ENCODE peak calls at places on chromosomes 2 and 18, in eight cellular contexts. One of them, this sample, is unnamed.

GRCh38 chr2:207953354-207953753 is 72.0 kb downstream of the PLEKHM3 start:
- DNase-seq in naive thymus-derived CD4-positive, alpha-beta T cell: no peak
- DNase-seq in tibial nerve: no peak
- DNase-seq in cardiac muscle cell: no peak
- DNase-seq in colonic mucosa: no peak
- DNase-seq in endodermal cell: no peak
- DNase-seq in neuronal stem cell: no peak
- DNase-seq in heart left ventricle: no peak
- DNase-seq in this sample: no peak

GRCh38 chr2:74119324-74119723 is 28.4 kb downstream of the BOLA3 start:
- DNase-seq in naive thymus-derived CD4-positive, alpha-beta T cell: no peak
- DNase-seq in tibial nerve: no peak
- DNase-seq in cardiac muscle cell: no peak
- DNase-seq in colonic mucosa: no peak
- DNase-seq in endodermal cell: no peak
- DNase-seq in neuronal stem cell: no peak
- DNase-seq in heart left ventricle: no peak
- DNase-seq in this sample: no peak

GRCh38 chr2:25273985-25274550 is 67.7 kb downstream of the DNMT3A start:
- DNase-seq in naive thymus-derived CD4-positive, alpha-beta T cell: peak; percentile 42
- DNase-seq in tibial nerve: no peak
- DNase-seq in cardiac muscle cell: no peak
- DNase-seq in colonic mucosa: no peak
- DNase-seq in endodermal cell: no peak
- DNase-seq in neuronal stem cell: no peak
- DNase-seq in heart left ventricle: no peak
- DNase-seq in this sample: no peak

GRCh38 chr18:77807650-77808049 is 558.0 kb downstream of the GALR1 start:
- DNase-seq in naive thymus-derived CD4-positive, alpha-beta T cell: no peak
- DNase-seq in tibial nerve: no peak
- DNase-seq in cardiac muscle cell: no peak
- DNase-seq in colonic mucosa: no peak
- DNase-seq in endodermal cell: no peak
- DNase-seq in neuronal stem cell: no peak
- DNase-seq in heart left ventricle: no peak
- DNase-seq in this sample: no peak

GRCh38 chr18:9792565-9793226 is 84.6 kb downstream of the RAB31 start:
- DNase-seq in naive thymus-derived CD4-positive, alpha-beta T cell: no peak
- DNase-seq in tibial nerve: no peak
- DNase-seq in cardiac muscle cell: no peak
- DNase-seq in colonic mucosa: no peak
- DNase-seq in endodermal cell: peak; percentile 90
- DNase-seq in neuronal stem cell: no peak
- DNase-seq in heart left ventricle: no peak
- DNase-seq in this sample: no peak

GRCh38 chr2:84963692-84964405 is 7.1 kb upstream of the KCMF1 start:
- DNase-seq in naive thymus-derived CD4-positive, alpha-beta T cell: no peak
- DNase-seq in tibial nerve: no peak
- DNase-seq in cardiac muscle cell: no peak
- DNase-seq in colonic mucosa: no peak
- DNase-seq in endodermal cell: no peak
- DNase-seq in neuronal stem cell: no peak
- DNase-seq in heart left ventricle: no peak
- DNase-seq in this sample: no peak

GRCh38 chr2:23250371-23250770 is 134.6 kb upstream of the KLHL29 start:
- DNase-seq in naive thymus-derived CD4-positive, alpha-beta T cell: no peak
- DNase-seq in tibial nerve: no peak
- DNase-seq in cardiac muscle cell: no peak
- DNase-seq in colonic mucosa: no peak
- DNase-seq in endodermal cell: no peak
- DNase-seq in neuronal stem cell: no peak
- DNase-seq in heart left ventricle: no peak
- DNase-seq in this sample: no peak

GRCh38 chr2:102041351-102041750 is 49.6 kb downstream of the IL1R2 start:
- DNase-seq in naive thymus-derived CD4-positive, alpha-beta T cell: no peak
- DNase-seq in tibial nerve: peak; percentile 85
- DNase-seq in cardiac muscle cell: no peak
- DNase-seq in colonic mucosa: no peak
- DNase-seq in endodermal cell: no peak
- DNase-seq in neuronal stem cell: no peak
- DNase-seq in heart left ventricle: no peak
- DNase-seq in this sample: no peak

GRCh38 chr2:218516614-218517013 is 51.5 kb downstream of the USP37 start:
- DNase-seq in naive thymus-derived CD4-positive, alpha-beta T cell: peak; percentile 31
- DNase-seq in tibial nerve: no peak
- DNase-seq in cardiac muscle cell: no peak
- DNase-seq in colonic mucosa: no peak
- DNase-seq in endodermal cell: no peak
- DNase-seq in neuronal stem cell: no peak
- DNase-seq in heart left ventricle: no peak
- DNase-seq in this sample: no peak

GRCh38 chr18:45617284-45617683 is 2.0 kb downstream of the SLC14A2 start:
- DNase-seq in naive thymus-derived CD4-positive, alpha-beta T cell: no peak
- DNase-seq in tibial nerve: peak; percentile 83
- DNase-seq in cardiac muscle cell: no peak
- DNase-seq in colonic mucosa: peak; percentile 90
- DNase-seq in endodermal cell: no peak
- DNase-seq in neuronal stem cell: no peak
- DNase-seq in heart left ventricle: peak; percentile 62
- DNase-seq in this sample: peak; percentile 62

GRCh38 chr2:234533631-234534030 is 36.8 kb upstream of the ARL4C start:
- DNase-seq in naive thymus-derived CD4-positive, alpha-beta T cell: no peak
- DNase-seq in tibial nerve: no peak
- DNase-seq in cardiac muscle cell: no peak
- DNase-seq in colonic mucosa: no peak
- DNase-seq in endodermal cell: no peak
- DNase-seq in neuronal stem cell: no peak
- DNase-seq in heart left ventricle: no peak
- DNase-seq in this sample: no peak

GRCh38 chr2:57373530-57373929 is 673.1 kb upstream of the VRK2 start:
- DNase-seq in naive thymus-derived CD4-positive, alpha-beta T cell: no peak
- DNase-seq in tibial nerve: no peak
- DNase-seq in cardiac muscle cell: no peak
- DNase-seq in colonic mucosa: no peak
- DNase-seq in endodermal cell: no peak
- DNase-seq in neuronal stem cell: no peak
- DNase-seq in heart left ventricle: no peak
- DNase-seq in this sample: no peak

GRCh38 chr2:120108749-120109148 is 95.9 kb downstream of the EPB41L5 start:
- DNase-seq in naive thymus-derived CD4-positive, alpha-beta T cell: no peak
- DNase-seq in tibial nerve: no peak
- DNase-seq in cardiac muscle cell: no peak
- DNase-seq in colonic mucosa: no peak
- DNase-seq in endodermal cell: no peak
- DNase-seq in neuronal stem cell: no peak
- DNase-seq in heart left ventricle: no peak
- DNase-seq in this sample: no peak

GRCh38 chr2:215313219-215313656 is 1.4 kb downstream of the ATIC start:
- DNase-seq in naive thymus-derived CD4-positive, alpha-beta T cell: no peak
- DNase-seq in tibial nerve: no peak
- DNase-seq in cardiac muscle cell: no peak
- DNase-seq in colonic mucosa: no peak
- DNase-seq in endodermal cell: no peak
- DNase-seq in neuronal stem cell: no peak
- DNase-seq in heart left ventricle: no peak
- DNase-seq in this sample: no peak

GRCh38 chr2:55672630-55673029 is 21.0 kb downstream of the PNPT1 start:
- DNase-seq in naive thymus-derived CD4-positive, alpha-beta T cell: no peak
- DNase-seq in tibial nerve: no peak
- DNase-seq in cardiac muscle cell: no peak
- DNase-seq in colonic mucosa: no peak
- DNase-seq in endodermal cell: no peak
- DNase-seq in neuronal stem cell: no peak
- DNase-seq in heart left ventricle: no peak
- DNase-seq in this sample: no peak

GRCh38 chr2:42197792-42198191 is 28.6 kb downstream of the EML4 start:
- DNase-seq in naive thymus-derived CD4-positive, alpha-beta T cell: no peak
- DNase-seq in tibial nerve: no peak
- DNase-seq in cardiac muscle cell: no peak
- DNase-seq in colonic mucosa: no peak
- DNase-seq in endodermal cell: no peak
- DNase-seq in neuronal stem cell: no peak
- DNase-seq in heart left ventricle: no peak
- DNase-seq in this sample: no peak

GRCh38 chr18:9542924-9543323 is 67.6 kb downstream of the RALBP1 start:
- DNase-seq in naive thymus-derived CD4-positive, alpha-beta T cell: no peak
- DNase-seq in tibial nerve: no peak
- DNase-seq in cardiac muscle cell: no peak
- DNase-seq in colonic mucosa: no peak
- DNase-seq in endodermal cell: no peak
- DNase-seq in neuronal stem cell: no peak
- DNase-seq in heart left ventricle: no peak
- DNase-seq in this sample: no peak

GRCh38 chr2:239957681-239958181 is 67.4 kb downstream of the NDUFA10 start:
- DNase-seq in naive thymus-derived CD4-positive, alpha-beta T cell: no peak
- DNase-seq in tibial nerve: no peak
- DNase-seq in cardiac muscle cell: peak; percentile 19
- DNase-seq in colonic mucosa: no peak
- DNase-seq in endodermal cell: no peak
- DNase-seq in neuronal stem cell: no peak
- DNase-seq in heart left ventricle: no peak
- DNase-seq in this sample: no peak
- H3K36me3 ChIP-seq in naive thymus-derived CD4-positive, alpha-beta T cell: no peaks in the 10 kb centered on the region
- H3K36me3 ChIP-seq in tibial nerve: no peaks in the 10 kb centered on the region
- H3K36me3 ChIP-seq in cardiac muscle cell: no peaks in the 10 kb centered on the region
- H3K36me3 ChIP-seq in colonic mucosa: no peaks in the 10 kb centered on the region
- H3K36me3 ChIP-seq in endodermal cell: peaks cover 10% of the 10 kb centered on the region
- H3K36me3 ChIP-seq in neuronal stem cell: peaks cover 26% of the 10 kb centered on the region
- H3K36me3 ChIP-seq in heart left ventricle: peaks cover 25% of the 10 kb centered on the region
- H3K36me3 ChIP-seq in this sample: no peaks in the 10 kb centered on the region

GRCh38 chr2:105364436-105365139 is 27.2 kb downstream of the C2orf49 start:
- DNase-seq in naive thymus-derived CD4-positive, alpha-beta T cell: no peak
- DNase-seq in tibial nerve: no peak
- DNase-seq in cardiac muscle cell: no peak
- DNase-seq in colonic mucosa: no peak
- DNase-seq in endodermal cell: no peak
- DNase-seq in neuronal stem cell: no peak
- DNase-seq in heart left ventricle: no peak
- DNase-seq in this sample: no peak
- H3K36me3 ChIP-seq in naive thymus-derived CD4-positive, alpha-beta T cell: no peaks in the 10 kb centered on the region
- H3K36me3 ChIP-seq in tibial nerve: peaks cover 2% of the 10 kb centered on the region
- H3K36me3 ChIP-seq in cardiac muscle cell: peaks cover 91% of the 10 kb centered on the region
- H3K36me3 ChIP-seq in colonic mucosa: peaks cover 22% of the 10 kb centered on the region
- H3K36me3 ChIP-seq in endodermal cell: peaks cover 58% of the 10 kb centered on the region
- H3K36me3 ChIP-seq in neuronal stem cell: peaks cover 86% of the 10 kb centered on the region
- H3K36me3 ChIP-seq in heart left ventricle: peaks cover 100% of the 10 kb centered on the region
- H3K36me3 ChIP-seq in this sample: peaks cover 28% of the 10 kb centered on the region

GRCh38 chr2:15616429-15616828 is 24.8 kb downstream of the DDX1 start:
- DNase-seq in naive thymus-derived CD4-positive, alpha-beta T cell: no peak
- DNase-seq in tibial nerve: no peak
- DNase-seq in cardiac muscle cell: no peak
- DNase-seq in colonic mucosa: no peak
- DNase-seq in endodermal cell: no peak
- DNase-seq in neuronal stem cell: no peak
- DNase-seq in heart left ventricle: no peak
- DNase-seq in this sample: no peak

GRCh38 chr2:15618449-15618855 is 26.8 kb downstream of the DDX1 start:
- DNase-seq in naive thymus-derived CD4-positive, alpha-beta T cell: no peak
- DNase-seq in tibial nerve: no peak
- DNase-seq in cardiac muscle cell: no peak
- DNase-seq in colonic mucosa: no peak
- DNase-seq in endodermal cell: no peak
- DNase-seq in neuronal stem cell: no peak
- DNase-seq in heart left ventricle: no peak
- DNase-seq in this sample: no peak

GRCh38 chr2:15615310-15615920 is 23.7 kb downstream of the DDX1 start:
- DNase-seq in naive thymus-derived CD4-positive, alpha-beta T cell: no peak
- DNase-seq in tibial nerve: no peak
- DNase-seq in cardiac muscle cell: no peak
- DNase-seq in colonic mucosa: no peak
- DNase-seq in endodermal cell: no peak
- DNase-seq in neuronal stem cell: no peak
- DNase-seq in heart left ventricle: no peak
- DNase-seq in this sample: no peak

GRCh38 chr2:15617778-15618448 is 26.2 kb downstream of the DDX1 start:
- DNase-seq in naive thymus-derived CD4-positive, alpha-beta T cell: no peak
- DNase-seq in tibial nerve: no peak
- DNase-seq in cardiac muscle cell: no peak
- DNase-seq in colonic mucosa: no peak
- DNase-seq in endodermal cell: no peak
- DNase-seq in neuronal stem cell: no peak
- DNase-seq in heart left ventricle: no peak
- DNase-seq in this sample: no peak

GRCh38 chr2:15616850-15617777 is 25.4 kb downstream of the DDX1 start:
- DNase-seq in naive thymus-derived CD4-positive, alpha-beta T cell: no peak
- DNase-seq in tibial nerve: no peak
- DNase-seq in cardiac muscle cell: no peak
- DNase-seq in colonic mucosa: no peak
- DNase-seq in endodermal cell: no peak
- DNase-seq in neuronal stem cell: no peak
- DNase-seq in heart left ventricle: no peak
- DNase-seq in this sample: no peak
- H3K36me3 ChIP-seq in naive thymus-derived CD4-positive, alpha-beta T cell: no peaks in the 10 kb centered on the region
- H3K36me3 ChIP-seq in tibial nerve: peaks cover 3% of the 10 kb centered on the region
- H3K36me3 ChIP-seq in cardiac muscle cell: peaks cover 54% of the 10 kb centered on the region
- H3K36me3 ChIP-seq in colonic mucosa: peaks cover 14% of the 10 kb centered on the region
- H3K36me3 ChIP-seq in endodermal cell: peaks cover 81% of the 10 kb centered on the region
- H3K36me3 ChIP-seq in neuronal stem cell: peaks cover 91% of the 10 kb centered on the region
- H3K36me3 ChIP-seq in heart left ventricle: peaks cover 92% of the 10 kb centered on the region
- H3K36me3 ChIP-seq in this sample: peaks cover 15% of the 10 kb centered on the region

DNA sequence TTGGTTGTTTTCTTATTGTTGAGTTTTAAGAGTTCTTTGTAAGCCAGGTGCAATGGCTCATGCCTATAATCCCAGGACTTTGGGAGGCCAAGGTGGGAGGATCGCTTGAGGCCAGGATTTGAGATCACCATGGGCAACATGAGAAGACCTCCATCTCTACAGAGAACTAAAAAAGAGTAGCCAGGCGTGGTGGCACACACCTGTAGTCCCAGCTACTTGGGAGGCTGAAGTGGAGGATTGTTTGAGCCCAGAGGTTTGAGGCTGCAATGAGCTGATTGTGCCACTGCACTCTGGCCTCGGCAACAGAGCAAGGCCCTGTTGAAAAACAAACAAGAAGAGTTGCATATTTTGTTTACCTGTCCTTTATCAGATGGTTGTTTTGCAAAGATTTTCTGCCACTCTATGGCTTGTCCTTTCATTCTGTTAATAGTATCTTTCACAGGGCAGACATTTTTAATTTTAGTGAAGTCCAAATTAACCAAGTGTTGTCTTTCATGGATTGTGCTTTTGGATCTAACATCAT is 46.2 kb downstream of the UGGT1 start:
- DNase-seq in naive thymus-derived CD4-positive, alpha-beta T cell: no peak
- DNase-seq in tibial nerve: no peak
- DNase-seq in cardiac muscle cell: no peak
- DNase-seq in colonic mucosa: no peak
- DNase-seq in endodermal cell: no peak
- DNase-seq in neuronal stem cell: no peak
- DNase-seq in heart left ventricle: no peak
- DNase-seq in this sample: no peak
- H3K36me3 ChIP-seq in naive thymus-derived CD4-positive, alpha-beta T cell: peaks cover 39% of the 10 kb centered on the region
- H3K36me3 ChIP-seq in tibial nerve: no peaks in the 10 kb centered on the region
- H3K36me3 ChIP-seq in cardiac muscle cell: peaks cover 50% of the 10 kb centered on the region
- H3K36me3 ChIP-seq in colonic mucosa: peaks cover 19% of the 10 kb centered on the region
- H3K36me3 ChIP-seq in endodermal cell: peaks cover 77% of the 10 kb centered on the region
- H3K36me3 ChIP-seq in neuronal stem cell: peaks cover 90% of the 10 kb centered on the region
- H3K36me3 ChIP-seq in heart left ventricle: peaks cover 100% of the 10 kb centered on the region
- H3K36me3 ChIP-seq in this sample: peaks cover 34% of the 10 kb centered on the region

GRCh38 chr2:203442463-203442862 is 92.6 kb downstream of the RAPH1 start:
- DNase-seq in naive thymus-derived CD4-positive, alpha-beta T cell: no peak
- DNase-seq in tibial nerve: no peak
- DNase-seq in cardiac muscle cell: peak; percentile 17
- DNase-seq in colonic mucosa: no peak
- DNase-seq in endodermal cell: no peak
- DNase-seq in neuronal stem cell: no peak
- DNase-seq in heart left ventricle: no peak
- DNase-seq in this sample: no peak
- H3K36me3 ChIP-seq in naive thymus-derived CD4-positive, alpha-beta T cell: no peaks in the 10 kb centered on the region
- H3K36me3 ChIP-seq in tibial nerve: no peaks in the 10 kb centered on the region
- H3K36me3 ChIP-seq in cardiac muscle cell: peaks cover 3% of the 10 kb centered on the region
- H3K36me3 ChIP-seq in colonic mucosa: no peaks in the 10 kb centered on the region
- H3K36me3 ChIP-seq in endodermal cell: peaks cover 70% of the 10 kb centered on the region
- H3K36me3 ChIP-seq in neuronal stem cell: peaks cover 89% of the 10 kb centered on the region
- H3K36me3 ChIP-seq in heart left ventricle: peaks cover 87% of the 10 kb centered on the region
- H3K36me3 ChIP-seq in this sample: peaks cover 6% of the 10 kb centered on the region

This sample was measured in lung.